ENCODE peak calls at places on chromosome 14, in six cellular contexts. I is Panc1; Z is HepG2; S is mesendoderm; U is psoas muscle; N is CD4-positive, CD25-positive, alpha-beta regulatory T cell. G is an unnamed sample. For H3K4me1 and H3K27me3, the result is how much of the 10 kb centered on the place peaks cover.

GRCh38 chr14:51597511-51597920 is 54.2 kb upstream of the FRMD6 start:
- DNase-seq in I (no peak), Z (no peak), S (no peak), U (no peak), N (no peak), G (no peak)

GRCh38 chr14:30553311-30553989 is 5.5 kb upstream of the G2E3 start:
- DNase-seq in I (no peak), Z (no peak), S (no peak), U (no peak), N (no peak), G (no peak)

GRCh38 chr14:54798465-54799124 is 104.0 kb downstream of the GCH1 start:
- DNase-seq in I (no peak), Z (no peak), S (peak), U (no peak), N (no peak), G (no peak)

GRCh38 chr14:105859717-105860614 is 333.6 kb downstream of the TMEM121 start:
- DNase-seq in I (no peak), Z (no peak), S (no peak), U (no peak), N (peak), G (no peak)

GRCh38 chr14:55752580-55753365 is 172.8 kb downstream of the KTN1 start:
- DNase-seq in I (no peak), Z (no peak), S (peak), U (no peak), N (no peak), G (peak)

GRCh38 chr14:20723458-20723857 is 22.2 kb upstream of the EDDM3A start:
- DNase-seq in I (no peak), Z (no peak), S (no peak), U (no peak), N (no peak), G (no peak)

GRCh38 chr14:88225721-88226120 is 97.3 kb downstream of the KCNK10 start:
- DNase-seq in I (no peak), Z (no peak), S (no peak), U (no peak), N (no peak), G (no peak)

GRCh38 chr14:90455100-90455571 is 58.3 kb downstream of the CALM1 start:
- DNase-seq in I (no peak), Z (no peak), S (no peak), U (no peak), N (no peak), G (no peak)

GRCh38 chr14:72975776-72976175 is 49.5 kb downstream of the DCAF4 start:
- DNase-seq in I (no peak), Z (peak), S (peak), U (no peak), N (no peak), G (no peak)

GRCh38 chr14:80388980-80389711 is 177.8 kb upstream of the DIO2 start:
- DNase-seq in I (no peak), Z (no peak), S (peak), U (no peak), N (no peak), G (no peak)

GRCh38 chr14:72443991-72444431 is 449.9 kb downstream of the DPF3 start:
- DNase-seq in I (no peak), Z (no peak), S (no peak), U (no peak), N (peak), G (no peak)

GRCh38 chr14:106417224-106418049 is 891.1 kb downstream of the TMEM121 start:
- DNase-seq in I (peak), Z (peak), S (peak), U (peak), N (peak), G (no peak)

GRCh38 chr14:24138396-24139271 is 2.6 kb downstream of the PSME1 start:
- DNase-seq in I (no peak), Z (no peak), S (no peak), U (no peak), N (no peak), G (no peak)

GRCh38 chr14:22084393-22085281 is 411.0 kb upstream of the OR4E1 start:
- DNase-seq in I (no peak), Z (peak), S (peak), U (no peak), N (peak), G (no peak)

GRCh38 chr14:80364274-80364673 is 153.0 kb upstream of the DIO2 start:
- DNase-seq in I (no peak), Z (peak), S (peak), U (no peak), N (no peak), G (no peak)

GRCh38 chr14:20591235-20591634 is at the start of gene RNASE12:
- DNase-seq in I (no peak), Z (no peak), S (no peak), U (no peak), N (no peak), G (no peak)

GRCh38 chr14:105532735-105533141 is 6.4 kb downstream of the TMEM121 start:
- DNase-seq in I (no peak), Z (peak), S (no peak), U (no peak), N (no peak), G (no peak)

GRCh38 chr14:71555654-71556559 is 376.3 kb upstream of the RGS6 start:
- DNase-seq in I (no peak), Z (peak), S (no peak), U (no peak), N (peak), G (no peak)

GRCh38 chr14:61662437-61663311 is 32.6 kb upstream of the HIF1A start:
- DNase-seq in I (no peak), Z (peak), S (peak), U (no peak), N (peak), G (no peak)

GRCh38 chr14:51852541-51852940 is 7.9 kb upstream of the GNG2 start:
- DNase-seq in I (no peak), Z (no peak), S (no peak), U (no peak), N (no peak), G (no peak)

GRCh38 chr14:102213984-102214658 is 74.4 kb downstream of the WDR20 start:
- DNase-seq in I (no peak), Z (no peak), S (no peak), U (no peak), N (no peak), G (no peak)

GRCh38 chr14:62709773-62710172 is 335.5 kb downstream of the KCNH5 start:
- DNase-seq in I (no peak), Z (no peak), S (no peak), U (no peak), N (no peak), G (no peak)

GRCh38 chr14:24459331-24459730 is 16.8 kb upstream of the SDR39U1 start:
- DNase-seq in I (no peak), Z (no peak), S (no peak), U (no peak), N (no peak), G (no peak)

GRCh38 chr14:29236401-29236800 is 469.8 kb downstream of the FOXG1 start:
- DNase-seq in I (no peak), Z (no peak), S (no peak), U (no peak), N (no peak), G (no peak)

GRCh38 chr14:22071001-22071400 is 397.4 kb upstream of the OR4E1 start:
- DNase-seq in I (no peak), Z (no peak), S (no peak), U (no peak), N (peak), G (no peak)

GRCh38 chr14:92728781-92729364 is 19.6 kb downstream of the LGMN start:
- DNase-seq in I (no peak), Z (no peak), S (peak), U (no peak), N (no peak), G (no peak)

GRCh38 chr14:68792022-68792829 is 641 bp downstream of the ZFP36L1 start:
- DNase-seq in I (no peak), Z (no peak), S (peak), U (no peak), N (no peak), G (no peak)

GRCh38 chr14:72513994-72514659 is 379.8 kb downstream of the DPF3 start:
- DNase-seq in I (peak), Z (peak), S (peak), U (no peak), N (no peak), G (peak)

GRCh38 chr14:85622986-85623385 is 93.0 kb downstream of the FLRT2 start:
- DNase-seq in I (no peak), Z (no peak), S (no peak), U (no peak), N (no peak), G (no peak)

GRCh38 chr14:87067597-87067996 is 925.4 kb downstream of the GALC start:
- DNase-seq in I (no peak), Z (no peak), S (no peak), U (no peak), N (no peak), G (no peak)

GRCh38 chr14:38536376-38537038 is 280.6 kb upstream of the CLEC14A start:
- DNase-seq in I (no peak), Z (no peak), S (peak), U (no peak), N (no peak), G (no peak)

GRCh38 chr14:89848165-89848564 is 106.4 kb downstream of the EFCAB11 start:
- DNase-seq in I (no peak), Z (no peak), S (no peak), U (no peak), N (no peak), G (no peak)

GRCh38 chr14:103702497-103703432 is 12.5 kb downstream of the XRCC3 start:
- DNase-seq in I (no peak), Z (no peak), S (no peak), U (no peak), N (no peak), G (no peak)
- H3K4me1 ChIP-seq in I (under half), Z (under half), S (under half), U (under half), N (under half), G (under half)

DNA sequence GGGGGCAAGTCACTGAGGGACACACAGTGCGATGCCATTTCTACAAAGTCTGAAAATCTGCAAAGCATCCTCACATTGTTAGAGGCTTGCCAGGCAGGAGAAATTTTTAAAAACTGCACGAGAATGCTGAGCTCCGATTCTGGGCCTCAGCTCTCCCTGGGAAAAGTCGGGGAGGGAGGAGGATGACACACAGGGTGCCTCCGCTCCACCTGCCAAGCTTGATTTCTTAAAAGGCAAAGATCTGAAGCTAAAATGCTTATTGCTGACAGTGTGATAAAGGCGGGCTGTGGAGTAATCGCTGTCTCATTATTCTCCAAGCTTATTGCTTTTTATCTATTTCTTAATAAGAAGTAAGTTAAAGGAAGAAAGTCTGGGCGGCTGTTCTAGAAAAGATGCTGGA is 55.1 kb downstream of the CCDC85C start:
- DNase-seq in I (no peak), Z (no peak), S (no peak), U (no peak), N (no peak), G (no peak)
- H3K27me3 ChIP-seq in I (under half), Z (under half), S (under half), U (under half), N (under half), G (under half)

DNA sequence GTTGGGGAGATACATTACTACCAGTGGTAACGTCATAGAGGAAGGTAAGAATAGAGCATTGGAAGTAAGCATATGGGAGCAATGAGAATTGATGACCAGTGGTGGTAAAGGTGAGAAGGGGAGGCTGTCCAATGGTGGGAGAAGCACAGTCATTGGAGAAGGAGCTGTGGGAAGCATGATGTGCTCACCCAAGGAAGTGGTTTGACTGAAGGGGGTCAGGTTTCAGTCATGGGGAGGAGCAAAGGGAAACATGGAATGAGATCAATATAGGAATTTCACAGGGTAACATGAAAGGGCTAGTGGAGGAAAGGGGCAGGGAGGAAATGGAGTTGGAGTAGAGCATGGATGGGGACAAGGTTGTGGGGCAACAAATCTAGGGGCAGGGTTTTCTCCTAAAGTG is 241.0 kb downstream of the DACT1 start:
- DNase-seq in I (no peak), Z (no peak), S (peak), U (no peak), N (no peak), G (no peak)
- H3K4me1 ChIP-seq in I (under half), Z (under half), S (under half), U (under half), N (under half), G (under half)

DNA sequence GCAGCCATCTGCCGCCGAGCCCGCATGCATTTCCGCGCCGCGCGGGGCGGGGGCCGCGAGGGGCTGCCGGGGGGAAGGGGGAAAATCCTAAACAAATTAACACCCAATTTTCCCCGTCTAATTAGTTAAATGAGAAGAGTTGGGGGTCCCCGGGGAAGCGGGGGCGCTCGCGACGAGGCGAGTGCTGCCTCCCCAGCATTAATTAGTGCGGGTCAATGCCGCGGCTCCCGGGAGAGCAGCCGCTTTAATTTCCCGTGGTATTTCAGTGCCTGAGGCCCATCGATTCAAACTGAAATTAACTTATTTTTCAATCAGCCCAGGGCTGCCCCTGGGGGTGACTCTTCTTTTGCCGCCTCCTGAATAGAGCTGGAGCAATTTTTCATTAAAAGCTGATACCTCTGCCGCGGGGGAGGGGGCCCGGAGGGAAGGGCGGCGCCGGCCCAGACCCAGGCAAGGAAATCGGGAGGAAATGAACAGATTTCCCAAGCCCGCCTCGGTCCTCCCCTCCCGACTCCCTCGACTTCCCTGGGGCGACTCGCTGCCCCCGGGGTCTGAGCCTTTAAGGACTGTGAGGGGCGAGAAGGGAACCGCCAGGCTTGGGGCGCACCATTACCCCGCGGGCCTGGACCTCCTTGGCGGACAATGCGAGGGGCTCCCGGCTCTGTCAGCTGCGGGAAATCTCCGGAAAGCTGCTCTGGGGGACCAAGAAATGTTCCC is 18.9 kb downstream of the VSX2 start:
- DNase-seq in I (no peak), Z (no peak), S (no peak), U (peak), N (no peak), G (no peak)
- H3K27me3 ChIP-seq in I (under half), Z (under half), S (under half), U (under half), N (under half), G (under half)

G was measured in iPS DF 6.9.